ENCODE peak calls at places on chromosomes 5 and 9, in nine cellular contexts. P is gastrocnemius medialis; N is left colon; X is pancreas; H is activated naive CD8-positive, alpha-beta T cell treated with anti-CD3 and anti-CD28 coated beads, Interleukin-2, amount 10 ng/mL, durations not matched to agents 7 days and 5 days; W is activated T-helper 17 cell treated with anti-CD3 and anti-CD28 coated beads, Interleukin-2, amount 50 U/mL, for 72 hours; M is lower lobe of right lung; G is activated T-cell treated with anti-CD3 and anti-CD28 coated beads, Interleukin-2, amount 50 U/mL, for 72 hours; O is mucosa of descending colon. Z is an unnamed sample.

GRCh38 chr5:128038641-128039040 is 44.9 kb upstream of the SLC12A2 start:
- ATAC-seq in X (peak), G (no peak), P (peak), W (no peak), H (no peak), O (no peak), M (no peak), N (no peak), Z (no peak)

GRCh38 chr9:23662320-23662719 is 163.7 kb downstream of the ELAVL2 start:
- ATAC-seq in N (no peak), H (no peak), M (no peak), X (no peak), W (peak), P (no peak), O (no peak), G (no peak), Z (no peak)

GRCh38 chr5:24401767-24402166 is 243.0 kb downstream of the CDH10 start:
- ATAC-seq in O (no peak), X (no peak), H (no peak), M (no peak), N (no peak), P (no peak), W (no peak), G (no peak), Z (no peak)

GRCh38 chr9:107867738-107868137 is 378.2 kb upstream of the KLF4 start:
- ATAC-seq in M (no peak), O (no peak), W (no peak), P (no peak), H (no peak), X (no peak), N (no peak), G (no peak), Z (no peak)

GRCh38 chr9:107768224-107768623 is 278.7 kb upstream of the KLF4 start:
- ATAC-seq in O (no peak), W (no peak), P (peak), H (no peak), G (no peak), X (no peak), M (peak), N (no peak), Z (peak)

GRCh38 chr5:154394328-154394727 is 51.5 kb upstream of the SAP30L start:
- ATAC-seq in M (no peak), P (no peak), X (no peak), O (peak), H (no peak), W (no peak), N (peak), G (no peak), Z (peak)

GRCh38 chr5:142319105-142319504 is 5.7 kb downstream of the SPRY4 start:
- ATAC-seq in O (no peak), G (no peak), N (no peak), X (no peak), W (no peak), M (peak), P (no peak), H (peak), Z (no peak)

GRCh38 chr5:66646570-66646969 is 50.4 kb downstream of the MAST4 start:
- ATAC-seq in X (no peak), P (peak), W (no peak), N (no peak), M (peak), O (no peak), G (no peak), H (no peak), Z (no peak)

GRCh38 chr5:12683249-12683648 is 779.0 kb upstream of the CTNND2 start:
- ATAC-seq in M (no peak), H (no peak), G (no peak), P (no peak), X (no peak), N (no peak), O (no peak), W (no peak), Z (no peak)

GRCh38 chr9:89498845-89499480 is 1.1 kb upstream of the SEMA4D start:
- ATAC-seq in M (peak), P (no peak), G (peak), O (peak), N (no peak), H (peak), X (no peak), W (peak), Z (no peak)

GRCh38 chr5:179720222-179720621 is 12.4 kb upstream of the MAML1 start:
- ATAC-seq in P (peak), H (no peak), G (no peak), O (no peak), M (no peak), N (no peak), W (no peak), X (no peak), Z (no peak)

GRCh38 chr5:16550316-16550952 is 66.4 kb downstream of the RETREG1 start:
- ATAC-seq in O (peak), G (no peak), M (peak), X (peak), W (peak), H (peak), P (peak), N (peak), Z (peak)

GRCh38 chr5:56466136-56466816 is 233.1 kb upstream of the ANKRD55 start:
- ATAC-seq in N (no peak), H (no peak), M (peak), P (no peak), X (no peak), G (no peak), O (no peak), W (no peak), Z (peak)

GRCh38 chr5:139839918-139840317 is 44.3 kb downstream of the PSD2 start:
- ATAC-seq in N (no peak), P (no peak), M (no peak), X (no peak), W (no peak), H (no peak), G (no peak), O (no peak), Z (no peak)

GRCh38 chr9:132809677-132810076 is 68.4 kb downstream of the AK8 start:
- ATAC-seq in G (no peak), X (no peak), P (no peak), N (no peak), W (no peak), O (no peak), H (no peak), M (no peak), Z (no peak)

GRCh38 chr5:132397224-132397623 is 27.7 kb downstream of the SLC22A5 start:
- ATAC-seq in P (no peak), X (no peak), O (no peak), W (no peak), G (peak), N (peak), M (no peak), H (peak), Z (no peak)

GRCh38 chr5:150322202-150322601 is 19.5 kb upstream of the ARSI start:
- ATAC-seq in X (no peak), G (peak), W (no peak), O (no peak), M (no peak), P (no peak), N (no peak), H (no peak), Z (peak)

GRCh38 chr5:142597546-142598337 is 88.1 kb downstream of the FGF1 start:
- ATAC-seq in G (peak), O (peak), W (peak), H (no peak), X (no peak), N (no peak), P (no peak), M (no peak), Z (peak)

GRCh38 chr5:170265527-170265926 is 32.0 kb downstream of the LCP2 start:
- ATAC-seq in P (peak), N (no peak), X (no peak), M (peak), G (no peak), H (no peak), W (no peak), O (peak), Z (no peak)

GRCh38 chr5:78626009-78626571 is 22.5 kb downstream of the LHFPL2 start:
- ATAC-seq in H (no peak), O (no peak), N (no peak), W (no peak), X (no peak), P (peak), G (no peak), M (peak), Z (no peak)

GRCh38 chr9:129671519-129671918 is 6.1 kb downstream of the PRRX2 start:
- ATAC-seq in N (no peak), P (no peak), W (peak), X (no peak), G (peak), M (no peak), O (no peak), H (peak), Z (peak)

GRCh38 chr5:88183255-88183654 is 85.4 kb downstream of the TMEM161B start:
- ATAC-seq in X (no peak), P (no peak), H (no peak), G (peak), M (no peak), O (no peak), N (no peak), W (peak), Z (no peak)